ENCODE peak calls at places on chromosomes 16 and 17, in five cellular contexts. One of them, this sample, is unnamed.

GRCh38 chr17:19013806-19014627 is 9.5 kb upstream of the FAM83G start:
- DNase-seq in GM12878: no peak
- DNase-seq in endodermal cell: no peak
- DNase-seq in esophagus squamous epithelium: no peak
- DNase-seq in heart right ventricle: no peak
- DNase-seq in this sample: no peak

GRCh38 chr17:48351916-48352332 is 78.1 kb downstream of the SKAP1 start:
- DNase-seq in GM12878: no peak
- DNase-seq in endodermal cell: no peak
- DNase-seq in esophagus squamous epithelium: no peak
- DNase-seq in heart right ventricle: no peak
- DNase-seq in this sample: no peak

GRCh38 chr17:79850571-79851460 is 11.6 kb upstream of the CBX4 start:
- DNase-seq in GM12878: no peak
- DNase-seq in endodermal cell: peak
- DNase-seq in esophagus squamous epithelium: no peak
- DNase-seq in heart right ventricle: no peak
- DNase-seq in this sample: no peak

GRCh38 chr16:20875358-20875656 is 24.9 kb downstream of the DCUN1D3 start:
- DNase-seq in GM12878: no peak
- DNase-seq in endodermal cell: no peak
- DNase-seq in esophagus squamous epithelium: no peak
- DNase-seq in heart right ventricle: no peak
- DNase-seq in this sample: no peak

GRCh38 chr17:69764137-69764536 is 310.9 kb upstream of the KCNJ16 start:
- DNase-seq in GM12878: no peak
- DNase-seq in endodermal cell: no peak
- DNase-seq in esophagus squamous epithelium: no peak
- DNase-seq in heart right ventricle: no peak
- DNase-seq in this sample: no peak

GRCh38 chr17:44117351-44117750 is 6.1 kb downstream of the HDAC5 start:
- DNase-seq in GM12878: no peak
- DNase-seq in endodermal cell: peak
- DNase-seq in esophagus squamous epithelium: no peak
- DNase-seq in heart right ventricle: no peak
- DNase-seq in this sample: no peak

GRCh38 chr17:7262192-7263070 is at the start of gene CLDN7:
- DNase-seq in GM12878: no peak
- DNase-seq in endodermal cell: peak
- DNase-seq in esophagus squamous epithelium: no peak
- DNase-seq in heart right ventricle: no peak
- DNase-seq in this sample: no peak

GRCh38 chr16:85383836-85384825 is 229.0 kb upstream of the GSE1 start:
- DNase-seq in GM12878: no peak
- DNase-seq in endodermal cell: no peak
- DNase-seq in esophagus squamous epithelium: no peak
- DNase-seq in heart right ventricle: no peak
- DNase-seq in this sample: no peak

GRCh38 chr16:27839419-27839818 is 224.1 kb downstream of the GSG1L start:
- DNase-seq in GM12878: no peak
- DNase-seq in endodermal cell: peak
- DNase-seq in esophagus squamous epithelium: no peak
- DNase-seq in heart right ventricle: no peak
- DNase-seq in this sample: no peak

GRCh38 chr17:77778636-77779524 is 179.6 kb upstream of the TNRC6C start:
- DNase-seq in GM12878: no peak
- DNase-seq in endodermal cell: no peak
- DNase-seq in esophagus squamous epithelium: no peak
- DNase-seq in heart right ventricle: peak
- DNase-seq in this sample: peak

GRCh38 chr17:81239714-81240555 is 817 bp downstream of the NDUFAF8 start:
- DNase-seq in GM12878: no peak
- DNase-seq in endodermal cell: no peak
- DNase-seq in esophagus squamous epithelium: no peak
- DNase-seq in heart right ventricle: no peak
- DNase-seq in this sample: no peak

GRCh38 chr16:56191807-56192643 is 736 bp downstream of the GNAO1 start:
- DNase-seq in GM12878: no peak
- DNase-seq in endodermal cell: peak
- DNase-seq in esophagus squamous epithelium: no peak
- DNase-seq in heart right ventricle: no peak
- DNase-seq in this sample: no peak

GRCh38 chr17:44587339-44587738 is 30.1 kb downstream of the FZD2 start:
- DNase-seq in GM12878: no peak
- DNase-seq in endodermal cell: peak
- DNase-seq in esophagus squamous epithelium: no peak
- DNase-seq in heart right ventricle: peak
- DNase-seq in this sample: no peak

GRCh38 chr17:49497147-49498036 is 2.3 kb downstream of the NGFR start:
- DNase-seq in GM12878: no peak
- DNase-seq in endodermal cell: peak
- DNase-seq in esophagus squamous epithelium: no peak
- DNase-seq in heart right ventricle: peak
- DNase-seq in this sample: no peak

GRCh38 chr17:11825902-11826301 is 171.4 kb downstream of the ZNF18 start:
- DNase-seq in GM12878: no peak
- DNase-seq in endodermal cell: no peak
- DNase-seq in esophagus squamous epithelium: no peak
- DNase-seq in heart right ventricle: no peak
- DNase-seq in this sample: no peak

GRCh38 chr17:41444186-41444585 is 3.4 kb upstream of the KRT38 start:
- DNase-seq in GM12878: no peak
- DNase-seq in endodermal cell: no peak
- DNase-seq in esophagus squamous epithelium: no peak
- DNase-seq in heart right ventricle: no peak
- DNase-seq in this sample: no peak

GRCh38 chr16:57648590-57649442 is 19.3 kb upstream of the ADGRG3 start:
- DNase-seq in GM12878: peak
- DNase-seq in endodermal cell: peak
- DNase-seq in esophagus squamous epithelium: peak
- DNase-seq in heart right ventricle: peak
- DNase-seq in this sample: peak

GRCh38 chr17:31392002-31392855 is 754 bp downstream of the RAB11FIP4 start:
- DNase-seq in GM12878: no peak
- DNase-seq in endodermal cell: peak
- DNase-seq in esophagus squamous epithelium: no peak
- DNase-seq in heart right ventricle: no peak
- DNase-seq in this sample: peak

GRCh38 chr16:86467490-86467889 is 42.8 kb upstream of the FOXF1 start:
- DNase-seq in GM12878: no peak
- DNase-seq in endodermal cell: no peak
- DNase-seq in esophagus squamous epithelium: no peak
- DNase-seq in heart right ventricle: no peak
- DNase-seq in this sample: no peak

GRCh38 chr17:77836557-77837041 is 121.9 kb upstream of the TNRC6C start:
- DNase-seq in GM12878: no peak
- DNase-seq in endodermal cell: no peak
- DNase-seq in esophagus squamous epithelium: no peak
- DNase-seq in heart right ventricle: no peak
- DNase-seq in this sample: no peak

GRCh38 chr16:48556913-48557351 is 53.0 kb downstream of the N4BP1 start:
- DNase-seq in GM12878: peak
- DNase-seq in endodermal cell: no peak
- DNase-seq in esophagus squamous epithelium: no peak
- DNase-seq in heart right ventricle: no peak
- DNase-seq in this sample: no peak

GRCh38 chr16:29815032-29815721 is 775 bp upstream of the PAGR1 start:
- DNase-seq in GM12878: no peak
- DNase-seq in endodermal cell: peak
- DNase-seq in esophagus squamous epithelium: no peak
- DNase-seq in heart right ventricle: peak
- DNase-seq in this sample: peak

GRCh38 chr17:8609910-8610309 is 20.6 kb downstream of the MYH10 start:
- DNase-seq in GM12878: no peak
- DNase-seq in endodermal cell: no peak
- DNase-seq in esophagus squamous epithelium: no peak
- DNase-seq in heart right ventricle: no peak
- DNase-seq in this sample: no peak

GRCh38 chr17:31439716-31440115 is 48.2 kb downstream of the RAB11FIP4 start:
- DNase-seq in GM12878: no peak
- DNase-seq in endodermal cell: no peak
- DNase-seq in esophagus squamous epithelium: no peak
- DNase-seq in heart right ventricle: no peak
- DNase-seq in this sample: no peak

GRCh38 chr17:41864837-41865595 is at the start of gene KLHL11:
- DNase-seq in GM12878: peak
- DNase-seq in endodermal cell: peak
- DNase-seq in esophagus squamous epithelium: peak
- DNase-seq in heart right ventricle: peak
- DNase-seq in this sample: peak

GRCh38 chr17:35129973-35130351 is 8.5 kb downstream of the FNDC8 start:
- DNase-seq in GM12878: no peak
- DNase-seq in endodermal cell: no peak
- DNase-seq in esophagus squamous epithelium: no peak
- DNase-seq in heart right ventricle: no peak
- DNase-seq in this sample: no peak

GRCh38 chr17:76672892-76673291 is 29.3 kb upstream of the ST6GALNAC1 start:
- DNase-seq in GM12878: no peak
- DNase-seq in endodermal cell: no peak
- DNase-seq in esophagus squamous epithelium: no peak
- DNase-seq in heart right ventricle: no peak
- DNase-seq in this sample: no peak

GRCh38 chr16:3458852-3459361 is 15.4 kb downstream of the NAA60 start:
- DNase-seq in GM12878: no peak
- DNase-seq in endodermal cell: no peak
- DNase-seq in esophagus squamous epithelium: no peak
- DNase-seq in heart right ventricle: no peak
- DNase-seq in this sample: no peak

DNA sequence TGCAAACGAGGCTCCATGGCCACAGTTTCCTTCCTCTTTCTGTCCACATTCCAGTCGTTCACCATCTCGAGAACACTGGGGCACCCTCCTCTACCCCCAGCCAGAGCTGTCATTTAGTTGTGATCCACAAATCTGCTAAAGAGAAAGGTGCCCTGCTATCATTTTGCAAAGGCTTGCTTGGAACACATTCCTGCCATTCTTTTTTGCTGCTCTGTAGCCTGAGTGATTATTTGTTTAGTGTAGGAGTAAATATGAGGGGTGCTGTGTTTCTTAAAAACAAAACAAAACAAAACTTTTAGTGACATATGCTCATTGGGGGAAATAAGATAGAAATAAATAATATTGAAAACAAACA is 166.7 kb downstream of the PRKCA start:
- DNase-seq in GM12878: no peak
- DNase-seq in endodermal cell: no peak
- DNase-seq in esophagus squamous epithelium: no peak
- DNase-seq in heart right ventricle: peak
- DNase-seq in this sample: no peak
- H3K27ac ChIP-seq in GM12878: peak
- H3K27ac ChIP-seq in endodermal cell: peak
- H3K27ac ChIP-seq in esophagus squamous epithelium: peak
- H3K27ac ChIP-seq in heart right ventricle: no peak
- H3K27ac ChIP-seq in this sample: no peak

DNA sequence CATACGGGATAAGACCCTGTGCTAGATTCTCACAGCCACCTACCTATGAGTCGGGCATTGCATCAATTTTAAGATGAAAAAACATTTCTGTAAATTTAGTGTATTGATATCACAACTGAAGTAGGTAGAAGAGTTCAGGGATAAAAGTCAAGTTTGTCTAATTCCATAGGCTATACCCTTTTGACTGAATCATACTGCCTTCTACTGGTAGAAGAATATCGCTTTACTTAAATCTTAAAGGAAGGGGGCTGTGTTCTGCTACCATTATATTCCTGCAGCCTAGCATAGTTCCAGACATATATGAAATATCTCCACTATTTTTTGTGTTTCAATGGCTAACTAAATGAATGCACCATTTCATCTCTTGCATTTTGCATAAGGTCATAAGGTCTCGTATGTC is 1128.6 kb downstream of the CDH8 start:
- DNase-seq in GM12878: no peak
- DNase-seq in endodermal cell: no peak
- DNase-seq in esophagus squamous epithelium: no peak
- DNase-seq in heart right ventricle: no peak
- DNase-seq in this sample: no peak
- H3K27ac ChIP-seq in GM12878: no peak
- H3K27ac ChIP-seq in endodermal cell: no peak
- H3K27ac ChIP-seq in esophagus squamous epithelium: no peak
- H3K27ac ChIP-seq in heart right ventricle: no peak
- H3K27ac ChIP-seq in this sample: no peak

GRCh38 chr17:27810902-27811557 is 10.7 kb upstream of the NOS2 start:
- DNase-seq in GM12878: no peak
- DNase-seq in endodermal cell: no peak
- DNase-seq in esophagus squamous epithelium: no peak
- DNase-seq in heart right ventricle: no peak
- DNase-seq in this sample: no peak

GRCh38 chr17:27808629-27809028 is 8.3 kb upstream of the NOS2 start:
- DNase-seq in GM12878: peak
- DNase-seq in endodermal cell: peak
- DNase-seq in esophagus squamous epithelium: no peak
- DNase-seq in heart right ventricle: no peak
- DNase-seq in this sample: no peak

GRCh38 chr17:27807567-27808470 is 7.5 kb upstream of the NOS2 start:
- DNase-seq in GM12878: peak
- DNase-seq in endodermal cell: peak
- DNase-seq in esophagus squamous epithelium: no peak
- DNase-seq in heart right ventricle: peak
- DNase-seq in this sample: no peak

GRCh38 chr17:27810211-27810901 is 10.0 kb upstream of the NOS2 start:
- DNase-seq in GM12878: peak
- DNase-seq in endodermal cell: peak
- DNase-seq in esophagus squamous epithelium: no peak
- DNase-seq in heart right ventricle: no peak
- DNase-seq in this sample: no peak

DNA sequence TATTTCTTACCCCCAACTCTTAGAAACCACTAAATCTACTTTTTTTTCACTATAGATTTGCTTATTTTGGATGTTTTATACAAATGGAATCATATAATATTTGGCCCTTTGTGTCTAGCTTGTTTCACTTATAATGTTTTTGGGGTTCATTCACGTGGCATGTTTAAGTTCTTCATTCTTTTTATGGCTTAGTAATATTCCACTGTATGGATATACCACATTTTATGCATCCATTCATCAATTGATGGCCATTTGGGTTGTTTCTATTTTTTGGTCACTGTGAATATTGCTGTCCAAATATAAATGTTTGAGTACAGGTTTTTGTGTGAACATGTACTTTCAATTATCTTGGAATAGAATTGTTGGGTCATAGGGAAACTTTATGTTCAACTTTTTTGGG is 9.2 kb upstream of the NOS2 start:
- DNase-seq in GM12878: no peak
- DNase-seq in endodermal cell: no peak
- DNase-seq in esophagus squamous epithelium: no peak
- DNase-seq in heart right ventricle: no peak
- DNase-seq in this sample: no peak
- H3K27ac ChIP-seq in GM12878: peak
- H3K27ac ChIP-seq in endodermal cell: no peak
- H3K27ac ChIP-seq in esophagus squamous epithelium: no peak
- H3K27ac ChIP-seq in heart right ventricle: no peak
- H3K27ac ChIP-seq in this sample: no peak

GRCh38 chr16:81921415-81921814 is 89.9 kb downstream of the SDR42E1 start:
- DNase-seq in GM12878: no peak
- DNase-seq in endodermal cell: no peak
- DNase-seq in esophagus squamous epithelium: no peak
- DNase-seq in heart right ventricle: no peak
- DNase-seq in this sample: no peak
- H3K27ac ChIP-seq in GM12878: no peak
- H3K27ac ChIP-seq in endodermal cell: no peak
- H3K27ac ChIP-seq in esophagus squamous epithelium: no peak
- H3K27ac ChIP-seq in heart right ventricle: no peak
- H3K27ac ChIP-seq in this sample: no peak